ENCODE peak calls at places on chromosomes 12 and 14, in nine cellular contexts. V is ovary, A is esophagus muscularis mucosa, W is suprapubic skin, B is transverse colon, I is stomach, C is GM12878, Y is HepG2, T is A549. L is an unnamed sample.

GRCh38 chr12:2003676-2004112 is 563 bp downstream of the DCP1B start:
- DNase-seq in C (no peak), A (no peak), T (peak; percentile 8), W (no peak), Y (no peak), I (no peak), V (no peak), B (no peak), L (peak; percentile 21)

GRCh38 chr12:50187084-50187900 is 20.1 kb upstream of the CERS5 start:
- DNase-seq in T (no peak), I (no peak), A (no peak), V (no peak), B (no peak), Y (no peak), C (peak; percentile 47), W (no peak), L (no peak)

GRCh38 chr12:3988519-3989217 is 115.5 kb upstream of the PARP11 start:
- DNase-seq in B (no peak), Y (no peak), W (no peak), A (no peak), V (no peak), C (peak; percentile 36), I (no peak), T (no peak), L (no peak)

GRCh38 chr12:75065482-75065881 is 144.2 kb downstream of the KCNC2 start:
- DNase-seq in B (no peak), V (no peak), C (no peak), T (no peak), A (no peak), Y (no peak), W (no peak), I (no peak), L (no peak)

GRCh38 chr14:69034612-69035262 is 55.6 kb upstream of the ACTN1 start:
- DNase-seq in I (no peak), B (no peak), Y (no peak), W (no peak), T (no peak), V (no peak), A (no peak), C (no peak), L (no peak)

GRCh38 chr12:78494911-78495310 is 369.7 kb upstream of the SYT1 start:
- DNase-seq in W (no peak), I (no peak), C (no peak), V (no peak), B (no peak), Y (no peak), T (no peak), A (no peak), L (no peak)

GRCh38 chr14:21454843-21455550 is 926 bp downstream of the CHD8 start:
- DNase-seq in C (no peak), W (no peak), T (no peak), Y (peak; percentile 33), A (no peak), I (no peak), B (no peak), V (no peak), L (no peak)

GRCh38 chr14:92754956-92755355 is 6.5 kb upstream of the LGMN start:
- DNase-seq in T (no peak), Y (peak; percentile 71), A (no peak), V (no peak), I (no peak), B (no peak), W (no peak), C (no peak), L (no peak)

DNA sequence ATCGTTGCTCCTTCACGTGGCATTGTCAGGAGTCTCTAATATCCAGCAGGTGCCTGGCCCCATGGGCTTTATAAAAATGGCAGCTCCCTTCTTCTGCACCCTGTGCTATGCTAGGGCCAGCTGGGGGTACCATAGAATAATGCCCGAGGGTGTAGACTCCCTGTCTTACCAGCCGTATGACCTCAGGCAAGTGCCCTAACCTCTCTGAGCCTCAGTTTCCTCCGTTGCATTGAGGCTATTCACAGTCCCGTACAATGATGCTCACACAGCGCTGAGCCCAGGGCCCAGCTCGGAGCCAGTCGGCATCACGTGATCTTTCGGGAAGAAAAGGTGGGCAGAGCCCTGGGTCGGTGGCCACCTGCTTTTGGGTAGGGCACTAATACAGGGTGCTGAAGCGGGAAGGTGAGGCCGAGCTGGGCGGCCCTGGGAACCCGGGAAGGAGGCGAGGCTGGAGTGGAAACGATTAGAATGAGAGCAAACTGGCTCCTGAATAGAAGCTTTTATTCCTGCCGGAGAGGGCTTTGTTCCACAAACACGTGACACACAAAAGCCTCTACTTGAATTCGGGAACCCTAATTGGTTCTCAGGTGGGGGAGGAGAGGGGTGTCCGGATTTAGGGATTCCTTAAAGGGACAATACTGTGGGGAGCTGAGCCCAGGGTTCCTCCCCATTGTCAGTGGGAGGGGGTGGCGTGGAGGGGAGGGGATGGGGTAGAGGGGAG is 19.9 kb upstream of the MSI1 start:
- DNase-seq in V (no peak), T (no peak), Y (no peak), B (no peak), W (no peak), I (no peak), A (no peak), C (no peak), L (no peak)
- H3K27ac ChIP-seq in V (no peak overlapping the region), T (no peak overlapping the region), Y (no peak overlapping the region), B (no peak overlapping the region), W (no peak overlapping the region), I (no peak overlapping the region), A (no peak overlapping the region), C (no peak overlapping the region), L (no peak overlapping the region)

GRCh38 chr12:127881371-127882140 is 385.4 kb upstream of the TMEM132C start:
- DNase-seq in C (no peak), T (no peak), Y (no peak), B (no peak), W (no peak), I (no peak), V (no peak), A (no peak), L (no peak)
- TF ChIP-seq EP300 in C (no peak), T (no peak), Y (no peak), B (no peak), W (no peak), I (no peak), V (no peak), A (no peak), L (no peak)

GRCh38 chr12:110667671-110668070 is 21.2 kb downstream of the HVCN1 start:
- DNase-seq in Y (no peak), T (no peak), V (no peak), C (no peak), B (no peak), I (no peak), W (no peak), A (no peak), L (no peak)
- H3K4me3 ChIP-seq in Y (no peak overlapping the region), T (no peak overlapping the region), V (no peak overlapping the region), C (peak overlapping the region; percentile 82), B (no peak overlapping the region), I (no peak overlapping the region), W (no peak overlapping the region), A (no peak overlapping the region), L (no peak overlapping the region)

DNA sequence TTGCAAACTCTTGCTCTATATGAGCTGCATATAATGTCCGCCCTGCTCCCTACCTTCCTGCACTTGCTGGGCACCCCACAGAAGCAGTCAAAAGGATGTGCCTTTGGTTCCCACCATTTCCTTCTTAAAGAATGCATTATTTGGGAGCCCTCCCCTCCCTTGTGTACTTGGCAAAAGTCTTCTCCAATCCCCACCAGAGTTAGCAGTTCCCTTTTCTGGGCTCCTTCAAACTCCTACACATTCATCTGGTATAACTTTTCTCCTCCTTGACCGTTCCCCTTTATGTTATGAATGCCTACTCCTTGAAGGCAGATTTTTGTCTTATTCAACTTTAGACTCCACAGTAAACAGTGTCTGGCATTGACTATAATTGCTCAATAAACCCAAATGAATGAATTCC is 27.8 kb downstream of the AREL1 start:
- DNase-seq in B (no peak), C (no peak), I (no peak), V (no peak), W (no peak), T (no peak), Y (no peak), A (no peak), L (no peak)
- H3K27ac ChIP-seq in B (no peak overlapping the region), C (no peak overlapping the region), I (no peak overlapping the region), V (no peak overlapping the region), W (no peak overlapping the region), T (no peak overlapping the region), Y (no peak overlapping the region), A (no peak overlapping the region), L (no peak overlapping the region)

GRCh38 chr12:120856980-120857379 is 47.2 kb downstream of the SPPL3 start:
- DNase-seq in B (no peak), W (no peak), A (no peak), I (no peak), V (no peak), Y (no peak), T (no peak), C (no peak), L (no peak)

GRCh38 chr12:120851939-120852338 is 52.2 kb downstream of the SPPL3 start:
- DNase-seq in C (no peak), W (no peak), I (no peak), B (no peak), T (no peak), Y (no peak), V (no peak), A (no peak), L (no peak)

GRCh38 chr12:120855823-120856589 is 48.2 kb downstream of the SPPL3 start:
- DNase-seq in B (no peak), V (no peak), W (no peak), A (no peak), Y (no peak), T (no peak), I (no peak), C (no peak), L (no peak)

GRCh38 chr12:120853188-120853587 is 51.0 kb downstream of the SPPL3 start:
- DNase-seq in V (no peak), B (no peak), I (no peak), Y (no peak), C (no peak), A (no peak), W (no peak), T (no peak), L (no peak)

GRCh38 chr12:120854804-120855203 is 49.4 kb downstream of the SPPL3 start:
- DNase-seq in T (no peak), I (no peak), C (no peak), A (no peak), Y (no peak), V (no peak), W (no peak), B (no peak), L (no peak)
- TF ChIP-seq EP300 in T (no peak), I (no peak), C (no peak), A (no peak), Y (no peak), V (no peak), W (no peak), B (no peak), L (no peak)

L was measured in tibial nerve.